ENCODE peak calls at places on chromosome 2, in nine cellular contexts. I is CD4-positive, alpha-beta T cell; B is NCI-H1436; C is brain pericyte; T is Ammon's horn; M is fibroblast of mammary gland; N is HT-29; U is mucosa of gallbladder; Z is NCI-H510A treated with DMSO at 0.1 percent for 48 hours. L is an unnamed sample.

GRCh38 chr2:99569393-99569792 is 79.6 kb upstream of the REV1 start:
- DNase-seq in I (no peak), B (peak; percentile 25), C (no peak), T (no peak), M (no peak), N (no peak), U (no peak), Z (no peak), L (no peak)

GRCh38 chr2:209091026-209091425 is 332.8 kb upstream of the MAP2 start:
- DNase-seq in I (no peak), B (no peak), C (no peak), T (no peak), M (no peak), N (no peak), U (no peak), Z (no peak), L (no peak)

GRCh38 chr2:118850901-118851268 is 3.4 kb upstream of the EN1 start:
- DNase-seq in I (no peak), B (no peak), C (no peak), T (no peak), M (no peak), N (no peak), U (no peak), Z (no peak), L (no peak)

GRCh38 chr2:100953406-100954043 is 48.6 kb upstream of the RPL31 start:
- DNase-seq in I (no peak), B (no peak), C (no peak), T (no peak), M (no peak), N (no peak), U (no peak), Z (no peak), L (no peak)

GRCh38 chr2:1563943-1564342 is 150.7 kb downstream of the TPO start:
- DNase-seq in I (no peak), B (no peak), C (no peak), T (no peak), M (no peak), N (no peak), U (no peak), Z (no peak), L (no peak)

GRCh38 chr2:71243548-71244301 is 16.8 kb upstream of the PAIP2B start:
- DNase-seq in I (no peak), B (no peak), C (no peak), T (peak; percentile 56), M (no peak), N (no peak), U (no peak), Z (no peak), L (no peak)

GRCh38 chr2:176176233-176176632 is 12.2 kb upstream of the HOXD1 start:
- DNase-seq in I (no peak), B (no peak), C (no peak), T (no peak), M (no peak), N (no peak), U (no peak), Z (peak; percentile 48), L (no peak)

GRCh38 chr2:171999125-171999524 is 628 bp upstream of the METAP1D start:
- DNase-seq in I (no peak), B (no peak), C (no peak), T (peak; percentile 9), M (peak; percentile 8), N (no peak), U (no peak), Z (no peak), L (no peak)

GRCh38 chr2:230974096-230974913 is 21.6 kb upstream of the SPATA3 start:
- DNase-seq in I (peak; percentile 54), B (no peak), C (peak; percentile 25), T (no peak), M (peak; percentile 43), N (no peak), U (no peak), Z (no peak), L (no peak)

GRCh38 chr2:70133521-70134348 is 46.5 kb downstream of the PCBP1 start:
- DNase-seq in I (no peak), B (peak; percentile 51), C (no peak), T (no peak), M (no peak), N (no peak), U (no peak), Z (no peak), L (no peak)